ENCODE peak calls at places on chromosomes 6 and 20, in five cellular contexts. B is cardiac muscle cell, Y is left ventricle myocardium inferior, L is astrocyte of the spinal cord, J is right lobe of liver. M is an unnamed sample.

GRCh38 chr20:41316602-41317535 is 662 bp downstream of the ZHX3 start:
- DNase-seq in B (peak; percentile 76), Y (peak; percentile 87), L (peak; percentile 85), J (peak; percentile 87), M (peak; percentile 91)

GRCh38 chr6:37168809-37169457 is 1.0 kb upstream of the PIM1 start:
- DNase-seq in B (no peak), Y (no peak), L (no peak), J (no peak), M (no peak)

GRCh38 chr6:148107911-148108310 is 234.7 kb upstream of the SASH1 start:
- DNase-seq in B (no peak), Y (no peak), L (no peak), J (no peak), M (no peak)

GRCh38 chr20:63896136-63896890 is 1.4 kb downstream of the DNAJC5 start:
- DNase-seq in B (peak; percentile 11), Y (peak; percentile 51), L (peak; percentile 25), J (peak; percentile 63), M (peak; percentile 40)

GRCh38 chr6:105847433-105847832 is 238.7 kb upstream of the PRDM1 start:
- DNase-seq in B (no peak), Y (no peak), L (no peak), J (no peak), M (no peak)

GRCh38 chr6:163338671-163339405 is 75.7 kb upstream of the QKI start:
- DNase-seq in B (peak; percentile 60), Y (peak; percentile 47), L (peak; percentile 92), J (no peak), M (peak; percentile 65)

GRCh38 chr6:99219788-99220187 is 129.7 kb downstream of the FAXC start:
- DNase-seq in B (no peak), Y (no peak), L (no peak), J (no peak), M (no peak)

GRCh38 chr20:13904766-13905165 is 85.6 kb downstream of the SEL1L2 start:
- DNase-seq in B (no peak), Y (no peak), L (no peak), J (no peak), M (no peak)

GRCh38 chr6:113856011-113856551 is 1.1 kb upstream of the MARCKS start:
- DNase-seq in B (peak; percentile 72), Y (no peak), L (peak; percentile 74), J (peak; percentile 34), M (peak; percentile 59)

GRCh38 chr6:90678049-90678779 is 91.3 kb upstream of the MAP3K7 start:
- DNase-seq in B (no peak), Y (no peak), L (no peak), J (no peak), M (no peak)

GRCh38 chr20:61932199-61932592 is 133.5 kb downstream of the TAF4 start:
- DNase-seq in B (no peak), Y (peak; percentile 1), L (no peak), J (no peak), M (no peak)

GRCh38 chr6:102907181-102907580 is 1513.7 kb downstream of the GRIK2 start:
- DNase-seq in B (no peak), Y (no peak), L (no peak), J (no peak), M (no peak)

GRCh38 chr20:63025534-63026331 is 19.0 kb upstream of the BHLHE23 start:
- DNase-seq in B (peak; percentile 61), Y (peak; percentile 11), L (no peak), J (no peak), M (peak; percentile 52)

GRCh38 chr20:40748182-40748581 is 59.1 kb upstream of the MAFB start:
- DNase-seq in B (no peak), Y (no peak), L (no peak), J (no peak), M (no peak)

GRCh38 chr6:1436334-1437306 is 47.2 kb downstream of the FOXF2 start:
- DNase-seq in B (peak; percentile 81), Y (no peak), L (peak; percentile 73), J (no peak), M (peak; percentile 64)

GRCh38 chr20:10673176-10673830 is 496 bp downstream of the JAG1 start:
- DNase-seq in B (peak; percentile 58), Y (no peak), L (no peak), J (peak; percentile 53), M (peak; percentile 29)

GRCh38 chr20:62424249-62425109 is 2.9 kb downstream of the RBBP8NL start:
- DNase-seq in B (no peak), Y (no peak), L (no peak), J (no peak), M (no peak)

GRCh38 chr6:113627480-113627879 is 229.7 kb upstream of the MARCKS start:
- DNase-seq in B (no peak), Y (no peak), L (no peak), J (no peak), M (no peak)

GRCh38 chr20:19881080-19881840 is 123.2 kb downstream of the RIN2 start:
- DNase-seq in B (no peak), Y (no peak), L (no peak), J (no peak), M (no peak)

GRCh38 chr6:44481765-44482164 is 94.3 kb downstream of the CDC5L start:
- DNase-seq in B (no peak), Y (no peak), L (no peak), J (no peak), M (no peak)

GRCh38 chr6:117776441-117776840 is 101.2 kb downstream of the NUS1 start:
- DNase-seq in B (no peak), Y (no peak), L (peak; percentile 4), J (no peak), M (peak; percentile 18)

GRCh38 chr6:90610291-90610670 is 23.4 kb upstream of the MAP3K7 start:
- DNase-seq in B (peak; percentile 7), Y (no peak), L (peak; percentile 28), J (no peak), M (no peak)

GRCh38 chr6:10995114-10995707 is 48.9 kb downstream of the ELOVL2 start:
- DNase-seq in B (no peak), Y (no peak), L (no peak), J (no peak), M (no peak)

GRCh38 chr6:83505376-83505775 is 7.0 kb upstream of the PRSS35 start:
- DNase-seq in B (peak; percentile 21), Y (no peak), L (no peak), J (no peak), M (no peak)

GRCh38 chr6:30073489-30074240 is 1.9 kb downstream of the RNF39 start:
- DNase-seq in B (no peak), Y (no peak), L (no peak), J (no peak), M (no peak)

GRCh38 chr20:39059036-39059435 is 96.9 kb downstream of the DHX35 start:
- DNase-seq in B (no peak), Y (no peak), L (no peak), J (no peak), M (no peak)

GRCh38 chr6:101395345-101395744 is 1.8 kb downstream of the GRIK2 start:
- DNase-seq in B (no peak), Y (no peak), L (no peak), J (no peak), M (peak; percentile 14)

GRCh38 chr6:14474816-14475215 is 357.2 kb downstream of the CD83 start:
- DNase-seq in B (no peak), Y (no peak), L (no peak), J (no peak), M (no peak)
- TF ChIP-seq CTCF in B (no peak), Y (no peak), L (no peak), J (no peak), M (no peak)

GRCh38 chr6:48111575-48111974 is 578 bp upstream of the PTCHD4 start:
- DNase-seq in B (no peak), Y (no peak), L (peak; percentile 8), J (no peak), M (no peak)

GRCh38 chr6:48109902-48110301 is 1.1 kb downstream of the PTCHD4 start:
- DNase-seq in B (no peak), Y (no peak), L (peak; percentile 25), J (no peak), M (no peak)

GRCh38 chr6:48113130-48113529 is 2.1 kb upstream of the PTCHD4 start:
- DNase-seq in B (no peak), Y (no peak), L (no peak), J (no peak), M (no peak)

GRCh38 chr6:48110436-48111142 is 408 bp downstream of the PTCHD4 start:
- DNase-seq in B (no peak), Y (no peak), L (no peak), J (no peak), M (no peak)

DNA sequence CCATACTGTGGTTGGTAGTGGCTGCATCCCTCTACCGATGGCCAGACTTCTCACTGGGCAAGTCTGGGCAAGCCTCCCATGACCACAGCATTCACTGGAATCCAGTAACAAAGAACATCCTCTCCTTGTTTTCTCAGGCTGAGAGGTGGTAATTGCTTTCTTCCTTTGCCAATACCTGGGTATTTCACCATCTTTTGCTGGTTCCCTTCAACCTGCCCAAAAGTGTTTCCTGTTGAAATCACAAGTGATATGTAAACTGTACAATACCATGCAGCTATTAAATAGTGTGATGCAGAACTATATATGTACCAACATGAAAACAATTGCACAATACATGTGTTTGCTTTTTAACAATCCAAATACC is at the start of gene PTCHD4:
- DNase-seq in B (peak; percentile 61), Y (peak; percentile 20), L (peak; percentile 77), J (no peak), M (peak; percentile 33)
- H3K4me3 ChIP-seq in B (peak within 1 kb of the TSS; percentile 17), Y (peak within 1 kb of the TSS; percentile 63), L (peak within 1 kb of the TSS; percentile 61), J (no peak within 1 kb of the TSS), M (peak within 1 kb of the TSS; percentile 39)

DNA sequence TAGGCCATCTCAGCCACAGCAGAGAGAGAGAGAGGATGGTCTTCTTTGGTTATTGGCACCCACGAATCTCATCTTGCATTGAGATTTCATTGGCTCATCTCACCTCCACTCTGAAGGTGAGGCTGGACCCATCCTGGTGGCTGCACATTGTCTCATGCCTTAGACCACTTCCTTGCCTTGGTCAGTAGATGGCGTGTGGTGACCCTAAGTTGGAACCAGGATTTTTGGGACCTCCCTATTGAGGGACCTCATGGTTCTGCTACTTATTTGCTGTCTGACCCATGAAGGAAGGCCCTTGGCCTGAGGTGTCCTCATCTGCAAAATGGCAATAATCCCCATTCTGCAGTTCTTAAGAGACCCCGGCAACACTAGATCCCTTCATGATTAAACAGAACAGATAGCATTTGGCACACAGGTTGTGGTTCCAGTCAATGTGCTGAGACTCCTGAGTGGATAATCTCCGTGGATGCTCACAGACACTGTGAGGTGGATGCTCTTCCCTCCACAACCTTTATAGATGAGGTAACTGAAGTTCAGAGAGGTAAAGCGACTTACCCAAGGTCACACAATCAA is 21.5 kb upstream of the AAR2 start:
- DNase-seq in B (peak; percentile 49), Y (no peak), L (peak; percentile 25), J (no peak), M (peak; percentile 23)
- TF ChIP-seq CTCF in B (peak; percentile 71), Y (peak; percentile 68), L (peak; percentile 76), J (peak; percentile 40), M (peak; percentile 58)

DNA sequence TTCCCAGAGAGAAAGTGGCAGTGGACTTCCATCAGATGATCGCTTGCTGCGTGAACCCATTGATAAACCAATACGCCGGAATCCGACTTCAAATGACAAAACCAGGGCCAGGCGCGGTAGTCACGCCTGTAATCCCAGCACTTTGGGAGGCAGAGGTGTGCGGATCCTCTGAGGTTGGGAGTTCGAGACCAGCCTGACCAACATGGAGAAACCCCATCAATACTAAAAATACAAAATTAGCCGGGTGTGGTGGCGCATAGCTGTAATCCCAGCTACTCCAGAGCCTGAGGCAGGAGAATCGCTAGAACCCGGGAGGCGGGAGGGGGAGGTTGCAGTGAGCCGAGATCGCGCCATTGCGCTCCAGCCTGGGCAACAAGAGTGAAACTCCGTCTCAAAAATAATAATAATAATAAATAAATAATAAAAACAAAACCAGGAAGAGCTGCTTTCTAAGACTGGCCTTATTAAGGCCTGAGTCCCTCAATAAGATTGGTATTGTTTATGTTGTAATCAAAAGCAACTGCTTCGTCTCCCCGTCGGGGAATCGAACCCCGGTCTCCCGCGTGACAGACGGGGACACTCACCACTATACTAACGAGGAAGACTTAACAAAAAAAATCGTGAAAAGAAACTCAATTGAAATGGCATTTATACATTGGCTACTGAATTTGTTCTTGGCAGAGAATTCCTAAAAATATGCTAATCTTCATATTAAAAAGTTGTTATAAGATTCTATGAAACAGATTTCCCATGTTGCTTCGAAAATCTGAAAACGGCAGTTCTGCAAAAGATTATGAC is 110.2 kb upstream of the ZNF184 start:
- DNase-seq in B (peak; percentile 70), Y (no peak), L (peak; percentile 73), J (no peak), M (peak; percentile 66)
- H3K4me3 ChIP-seq in B (peak overlapping the region; percentile 6), Y (no peak overlapping the region), L (peak overlapping the region; percentile 11), J (no peak overlapping the region), M (no peak overlapping the region)